ENCODE peak calls at places on chromosomes 3 and 15, in seven cellular contexts. K, I, U, Z, X, J and E are unnamed samples.

GRCh38 chr3:138135833-138136194 is 3.6 kb upstream of the A4GNT start:
- DNase-seq in X (no peak), K (no peak), I (no peak), U (no peak), J (no peak), Z (no peak), E (no peak)

GRCh38 chr3:9216736-9217135 is 32.7 kb downstream of the SRGAP3 start:
- DNase-seq in X (no peak), Z (peak; percentile 35), U (no peak), J (no peak), I (no peak), K (no peak), E (no peak)

GRCh38 chr15:38996111-38996541 is 431.5 kb upstream of the RASGRP1 start:
- DNase-seq in U (no peak), X (no peak), J (no peak), Z (peak; percentile 98), K (no peak), I (no peak), E (no peak)

GRCh38 chr15:42137461-42138261 is 18.8 kb downstream of the PLA2G4F start:
- DNase-seq in I (no peak), X (no peak), J (peak; percentile 40), Z (peak; percentile 45), U (peak; percentile 41), K (no peak), E (no peak)

GRCh38 chr3:5466752-5467151 is 279.2 kb downstream of the EDEM1 start:
- DNase-seq in Z (no peak), U (no peak), X (no peak), I (no peak), K (no peak), J (no peak), E (no peak)

GRCh38 chr3:85662462-85662861 is 703.7 kb downstream of the CADM2 start:
- DNase-seq in J (no peak), I (no peak), K (no peak), Z (no peak), X (no peak), U (no peak), E (no peak)

GRCh38 chr15:98840010-98840409 is 167.6 kb downstream of the PGPEP1L start:
- DNase-seq in X (no peak), I (no peak), Z (no peak), U (no peak), J (no peak), K (no peak), E (no peak)

GRCh38 chr15:55407631-55407948 is 569 bp downstream of the CCPG1 start:
- DNase-seq in J (no peak), K (no peak), U (no peak), Z (no peak), X (no peak), I (no peak), E (no peak)

GRCh38 chr3:171396048-171396447 is 64.2 kb downstream of the TNIK start:
- DNase-seq in U (no peak), K (no peak), I (no peak), Z (peak; percentile 65), X (no peak), J (no peak), E (no peak)

GRCh38 chr15:72229076-72229946 is 1.7 kb downstream of the PKM start:
- DNase-seq in U (peak; percentile 75), I (peak; percentile 60), X (no peak), J (no peak), Z (peak; percentile 54), K (no peak), E (no peak)

GRCh38 chr3:86867990-86868389 is 123.0 kb downstream of the VGLL3 start:
- DNase-seq in I (no peak), U (no peak), K (no peak), X (no peak), Z (peak; percentile 60), J (no peak), E (no peak)

GRCh38 chr15:34318277-34319079 is 19.1 kb downstream of the SLC12A6 start:
- DNase-seq in J (peak; percentile 21), Z (peak; percentile 56), I (no peak), K (peak; percentile 71), X (no peak), U (peak; percentile 73), E (no peak)

GRCh38 chr3:127339943-127340861 is 52.4 kb upstream of the PRR20G start:
- DNase-seq in J (no peak), X (no peak), Z (no peak), U (peak; percentile 43), K (no peak), I (no peak), E (no peak)

GRCh38 chr3:59886790-59887189 is 837.0 kb upstream of the CFAP20DC start:
- DNase-seq in U (no peak), K (no peak), J (no peak), X (no peak), Z (peak; percentile 51), I (no peak), E (no peak)

GRCh38 chr15:63110428-63111026 is 11.1 kb upstream of the LACTB start:
- DNase-seq in Z (no peak), I (no peak), U (no peak), J (no peak), X (no peak), K (no peak), E (no peak)

GRCh38 chr15:50940506-50940905 is 32.0 kb downstream of the AP4E1 start:
- DNase-seq in X (no peak), U (no peak), J (no peak), I (no peak), K (no peak), Z (peak; percentile 35), E (no peak)

GRCh38 chr15:95869920-95870319 is 460.6 kb upstream of the NR2F2 start:
- DNase-seq in Z (no peak), U (peak; percentile 30), K (no peak), I (no peak), X (no peak), J (no peak), E (no peak)

GRCh38 chr3:172848910-172849309 is 98.4 kb downstream of the ECT2 start:
- DNase-seq in I (no peak), J (no peak), U (no peak), K (no peak), X (no peak), Z (peak; percentile 83), E (no peak)

GRCh38 chr3:137946341-137946973 is 63.5 kb upstream of the CLDN18 start:
- DNase-seq in I (no peak), U (peak; percentile 85), Z (peak; percentile 62), J (peak; percentile 52), X (no peak), K (peak; percentile 72), E (peak; percentile 30)

GRCh38 chr15:71261934-71262333 is 146.7 kb downstream of the THSD4 start:
- DNase-seq in I (no peak), J (no peak), X (no peak), U (no peak), Z (no peak), K (no peak), E (no peak)

GRCh38 chr3:39126532-39127071 is 19.1 kb downstream of the TTC21A start:
- DNase-seq in X (no peak), U (peak; percentile 56), Z (peak; percentile 50), K (peak; percentile 52), I (no peak), J (peak; percentile 55), E (no peak)

GRCh38 chr15:33226559-33227181 is 32.2 kb upstream of the FMN1 start:
- DNase-seq in Z (peak; percentile 45), X (no peak), I (no peak), U (peak; percentile 59), J (no peak), K (no peak), E (no peak)

GRCh38 chr3:17336291-17336690 is 406.1 kb downstream of the TBC1D5 start:
- DNase-seq in K (no peak), Z (no peak), U (no peak), J (no peak), X (no peak), I (no peak), E (no peak)

DNA sequence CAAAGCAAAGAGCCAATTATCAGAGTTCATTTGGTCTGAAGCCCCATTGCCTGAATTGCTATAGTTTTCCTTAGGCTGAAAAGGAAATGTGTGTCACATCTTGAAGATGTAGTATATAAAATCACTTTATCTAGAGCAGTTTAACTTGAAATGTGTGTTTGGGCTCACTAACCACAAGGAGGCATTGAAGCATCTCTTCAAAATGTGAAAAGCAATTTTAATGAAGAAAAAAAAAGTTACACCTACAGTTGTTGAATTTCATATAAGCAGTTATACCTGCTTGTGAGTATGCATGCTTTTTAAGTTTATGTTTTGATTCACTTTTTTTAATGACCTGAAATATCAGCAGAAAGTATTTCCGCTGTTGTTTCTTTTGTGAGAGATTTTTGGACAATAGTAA is 129.3 kb downstream of the IQCH start:
- DNase-seq in Z (no peak), J (no peak), K (no peak), X (no peak), I (no peak), U (no peak), E (no peak)
- TF ChIP-seq CTCF in Z (peak; percentile 34), J (no peak), K (no peak), X (peak; percentile 33), I (no peak), U (no peak), E (peak; percentile 44)

GRCh38 chr3:197302033-197302432 is 3.6 kb upstream of the DLG1 start:
- DNase-seq in Z (no peak), U (no peak), J (no peak), I (no peak), X (no peak), K (no peak), E (no peak)
- TF ChIP-seq CTCF in Z (no peak), U (no peak), J (no peak), I (no peak), X (no peak), K (no peak), E (no peak)

GRCh38 chr3:53726654-53727053 is 119.6 kb downstream of the CHDH start:
- DNase-seq in U (no peak), I (no peak), J (no peak), K (no peak), Z (no peak), X (no peak), E (no peak)
- TF ChIP-seq CTCF in U (no peak), I (no peak), J (no peak), K (no peak), Z (no peak), X (no peak), E (no peak)

GRCh38 chr3:161915283-161915682 is 418.7 kb downstream of the OTOL1 start:
- DNase-seq in I (no peak), X (no peak), K (no peak), U (no peak), J (no peak), Z (peak; percentile 2), E (no peak)

GRCh38 chr3:161920196-161920595 is 423.6 kb downstream of the OTOL1 start:
- DNase-seq in X (no peak), I (no peak), K (no peak), U (no peak), Z (peak; percentile 13), J (no peak), E (no peak)

GRCh38 chr3:161913786-161914389 is 417.3 kb downstream of the OTOL1 start:
- DNase-seq in X (no peak), K (no peak), I (no peak), U (no peak), Z (peak; percentile 89), J (no peak), E (no peak)

DNA sequence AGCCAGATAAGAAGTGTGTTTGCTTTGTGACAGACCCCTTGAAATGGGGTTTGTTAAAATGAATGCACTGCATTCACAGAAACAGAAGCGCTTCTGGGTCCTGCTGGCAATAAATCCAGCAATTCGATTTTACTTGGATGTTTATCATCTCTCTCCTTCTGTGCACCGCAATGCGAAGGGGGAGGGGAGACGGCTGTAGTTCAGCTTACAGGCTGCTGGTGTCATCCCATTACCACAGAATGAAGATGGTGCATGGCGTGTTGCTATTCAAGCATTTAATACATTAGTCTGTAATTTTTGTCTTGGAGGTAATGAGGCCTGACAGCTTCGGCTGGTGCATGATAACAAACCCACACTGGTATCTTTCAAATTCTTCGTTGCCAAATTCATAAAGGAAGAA is 418.1 kb downstream of the OTOL1 start:
- DNase-seq in Z (peak; percentile 85), K (no peak), X (peak; percentile 13), J (peak; percentile 20), I (peak; percentile 55), U (peak; percentile 10), E (peak; percentile 21)
- TF ChIP-seq CTCF in Z (peak; percentile 72), K (peak; percentile 24), X (peak; percentile 79), J (no peak), I (peak; percentile 63), U (peak; percentile 14), E (peak; percentile 55)